ENCODE peak calls at places on chromosome 15, in ten cellular contexts. One of them, this sample, is unnamed.

GRCh38 chr15:60869851-60870250 is 359.3 kb downstream of the RORA start:
- DNase-seq in Right ventricle myocardium superior: no peak
- DNase-seq in CD8-positive, alpha-beta memory T cell: no peak
- DNase-seq in amniotic epithelial cell: no peak
- DNase-seq in activated CD4-positive, alpha-beta memory T cell treated with anti-CD3 and anti-CD28 coated beads, Interleukin-2, amount 10 ng/mL, durations not matched to agents 7 days and 5 days: no peak
- DNase-seq in IMR-90: no peak
- DNase-seq in fibroblast of lung: no peak
- DNase-seq in NCI-H146: no peak
- DNase-seq in mucosa of descending colon: no peak
- DNase-seq in body of pancreas: no peak
- DNase-seq in this sample: no peak

GRCh38 chr15:90354986-90355385 is 2.9 kb downstream of the ZNF774 start:
- DNase-seq in mucosa of descending colon: no peak
- DNase-seq in amniotic epithelial cell: no peak
- DNase-seq in NCI-H146: no peak
- DNase-seq in CD8-positive, alpha-beta memory T cell: no peak
- DNase-seq in body of pancreas: no peak
- DNase-seq in fibroblast of lung: no peak
- DNase-seq in Right ventricle myocardium superior: no peak
- DNase-seq in IMR-90: no peak
- DNase-seq in activated CD4-positive, alpha-beta memory T cell treated with anti-CD3 and anti-CD28 coated beads, Interleukin-2, amount 10 ng/mL, durations not matched to agents 7 days and 5 days: no peak
- DNase-seq in this sample: no peak

GRCh38 chr15:57251941-57252340 is 124.4 kb upstream of the CGNL1 start:
- DNase-seq in NCI-H146: no peak
- DNase-seq in activated CD4-positive, alpha-beta memory T cell treated with anti-CD3 and anti-CD28 coated beads, Interleukin-2, amount 10 ng/mL, durations not matched to agents 7 days and 5 days: no peak
- DNase-seq in CD8-positive, alpha-beta memory T cell: no peak
- DNase-seq in Right ventricle myocardium superior: no peak
- DNase-seq in amniotic epithelial cell: peak; percentile 63
- DNase-seq in fibroblast of lung: peak; percentile 25
- DNase-seq in IMR-90: peak; percentile 60
- DNase-seq in mucosa of descending colon: no peak
- DNase-seq in body of pancreas: no peak
- DNase-seq in this sample: no peak

GRCh38 chr15:89332446-89332845 is 2.2 kb downstream of the POLG start:
- DNase-seq in IMR-90: peak; percentile 10
- DNase-seq in activated CD4-positive, alpha-beta memory T cell treated with anti-CD3 and anti-CD28 coated beads, Interleukin-2, amount 10 ng/mL, durations not matched to agents 7 days and 5 days: no peak
- DNase-seq in amniotic epithelial cell: peak; percentile 13
- DNase-seq in CD8-positive, alpha-beta memory T cell: no peak
- DNase-seq in mucosa of descending colon: no peak
- DNase-seq in fibroblast of lung: peak; percentile 17
- DNase-seq in NCI-H146: no peak
- DNase-seq in Right ventricle myocardium superior: no peak
- DNase-seq in body of pancreas: no peak
- DNase-seq in this sample: no peak

GRCh38 chr15:60507596-60508424 is 28.9 kb upstream of the ICE2 start:
- DNase-seq in IMR-90: peak; percentile 77
- DNase-seq in Right ventricle myocardium superior: no peak
- DNase-seq in mucosa of descending colon: no peak
- DNase-seq in amniotic epithelial cell: peak; percentile 58
- DNase-seq in body of pancreas: peak; percentile 62
- DNase-seq in CD8-positive, alpha-beta memory T cell: peak; percentile 69
- DNase-seq in activated CD4-positive, alpha-beta memory T cell treated with anti-CD3 and anti-CD28 coated beads, Interleukin-2, amount 10 ng/mL, durations not matched to agents 7 days and 5 days: peak; percentile 61
- DNase-seq in NCI-H146: peak; percentile 22
- DNase-seq in fibroblast of lung: peak; percentile 78
- DNase-seq in this sample: no peak

GRCh38 chr15:73120269-73120668 is 68.0 kb downstream of the NEO1 start:
- DNase-seq in mucosa of descending colon: no peak
- DNase-seq in CD8-positive, alpha-beta memory T cell: no peak
- DNase-seq in NCI-H146: no peak
- DNase-seq in Right ventricle myocardium superior: no peak
- DNase-seq in activated CD4-positive, alpha-beta memory T cell treated with anti-CD3 and anti-CD28 coated beads, Interleukin-2, amount 10 ng/mL, durations not matched to agents 7 days and 5 days: no peak
- DNase-seq in IMR-90: no peak
- DNase-seq in amniotic epithelial cell: no peak
- DNase-seq in fibroblast of lung: no peak
- DNase-seq in body of pancreas: no peak
- DNase-seq in this sample: no peak

GRCh38 chr15:62821384-62822131 is 221.0 kb upstream of the TPM1 start:
- DNase-seq in CD8-positive, alpha-beta memory T cell: no peak
- DNase-seq in fibroblast of lung: no peak
- DNase-seq in NCI-H146: no peak
- DNase-seq in Right ventricle myocardium superior: no peak
- DNase-seq in mucosa of descending colon: no peak
- DNase-seq in body of pancreas: peak; percentile 73
- DNase-seq in amniotic epithelial cell: no peak
- DNase-seq in activated CD4-positive, alpha-beta memory T cell treated with anti-CD3 and anti-CD28 coated beads, Interleukin-2, amount 10 ng/mL, durations not matched to agents 7 days and 5 days: no peak
- DNase-seq in IMR-90: no peak
- DNase-seq in this sample: no peak

GRCh38 chr15:85024509-85025336 is 43.1 kb downstream of the PDE8A start:
- DNase-seq in fibroblast of lung: peak; percentile 42
- DNase-seq in amniotic epithelial cell: peak; percentile 64
- DNase-seq in NCI-H146: no peak
- DNase-seq in activated CD4-positive, alpha-beta memory T cell treated with anti-CD3 and anti-CD28 coated beads, Interleukin-2, amount 10 ng/mL, durations not matched to agents 7 days and 5 days: no peak
- DNase-seq in IMR-90: peak; percentile 62
- DNase-seq in mucosa of descending colon: no peak
- DNase-seq in CD8-positive, alpha-beta memory T cell: no peak
- DNase-seq in Right ventricle myocardium superior: no peak
- DNase-seq in body of pancreas: no peak
- DNase-seq in this sample: no peak

GRCh38 chr15:85620321-85621044 is 174.2 kb downstream of the KLHL25 start:
- DNase-seq in Right ventricle myocardium superior: no peak
- DNase-seq in fibroblast of lung: peak; percentile 75
- DNase-seq in activated CD4-positive, alpha-beta memory T cell treated with anti-CD3 and anti-CD28 coated beads, Interleukin-2, amount 10 ng/mL, durations not matched to agents 7 days and 5 days: no peak
- DNase-seq in amniotic epithelial cell: peak; percentile 62
- DNase-seq in NCI-H146: no peak
- DNase-seq in CD8-positive, alpha-beta memory T cell: no peak
- DNase-seq in IMR-90: peak; percentile 73
- DNase-seq in body of pancreas: no peak
- DNase-seq in mucosa of descending colon: no peak
- DNase-seq in this sample: no peak

GRCh38 chr15:49255966-49256759 is 86.1 kb downstream of the GALK2 start:
- DNase-seq in fibroblast of lung: peak; percentile 91
- DNase-seq in mucosa of descending colon: no peak
- DNase-seq in amniotic epithelial cell: no peak
- DNase-seq in IMR-90: peak; percentile 78
- DNase-seq in body of pancreas: no peak
- DNase-seq in activated CD4-positive, alpha-beta memory T cell treated with anti-CD3 and anti-CD28 coated beads, Interleukin-2, amount 10 ng/mL, durations not matched to agents 7 days and 5 days: no peak
- DNase-seq in NCI-H146: peak; percentile 49
- DNase-seq in CD8-positive, alpha-beta memory T cell: no peak
- DNase-seq in Right ventricle myocardium superior: no peak
- DNase-seq in this sample: no peak

GRCh38 chr15:88894348-88894818 is 961 bp downstream of the HAPLN3 start:
- DNase-seq in activated CD4-positive, alpha-beta memory T cell treated with anti-CD3 and anti-CD28 coated beads, Interleukin-2, amount 10 ng/mL, durations not matched to agents 7 days and 5 days: peak; percentile 88
- DNase-seq in mucosa of descending colon: peak; percentile 81
- DNase-seq in Right ventricle myocardium superior: peak; percentile 66
- DNase-seq in CD8-positive, alpha-beta memory T cell: peak; percentile 84
- DNase-seq in NCI-H146: peak; percentile 3
- DNase-seq in fibroblast of lung: peak; percentile 34
- DNase-seq in IMR-90: no peak
- DNase-seq in amniotic epithelial cell: no peak
- DNase-seq in body of pancreas: peak; percentile 69
- DNase-seq in this sample: peak; percentile 61

GRCh38 chr15:66931768-66932633 is 133.4 kb upstream of the SMAD3 start:
- DNase-seq in IMR-90: peak; percentile 63
- DNase-seq in NCI-H146: no peak
- DNase-seq in amniotic epithelial cell: peak; percentile 65
- DNase-seq in body of pancreas: peak; percentile 75
- DNase-seq in CD8-positive, alpha-beta memory T cell: no peak
- DNase-seq in Right ventricle myocardium superior: no peak
- DNase-seq in fibroblast of lung: peak; percentile 34
- DNase-seq in activated CD4-positive, alpha-beta memory T cell treated with anti-CD3 and anti-CD28 coated beads, Interleukin-2, amount 10 ng/mL, durations not matched to agents 7 days and 5 days: no peak
- DNase-seq in mucosa of descending colon: peak; percentile 78
- DNase-seq in this sample: no peak

GRCh38 chr15:82870727-82871576 is 61.5 kb downstream of the WHAMM start:
- DNase-seq in CD8-positive, alpha-beta memory T cell: no peak
- DNase-seq in activated CD4-positive, alpha-beta memory T cell treated with anti-CD3 and anti-CD28 coated beads, Interleukin-2, amount 10 ng/mL, durations not matched to agents 7 days and 5 days: no peak
- DNase-seq in Right ventricle myocardium superior: no peak
- DNase-seq in amniotic epithelial cell: no peak
- DNase-seq in body of pancreas: no peak
- DNase-seq in NCI-H146: no peak
- DNase-seq in IMR-90: no peak
- DNase-seq in mucosa of descending colon: no peak
- DNase-seq in fibroblast of lung: no peak
- DNase-seq in this sample: no peak

GRCh38 chr15:32856753-32857152 is 138.9 kb downstream of the GREM1 start:
- DNase-seq in mucosa of descending colon: no peak
- DNase-seq in Right ventricle myocardium superior: no peak
- DNase-seq in IMR-90: peak; percentile 81
- DNase-seq in CD8-positive, alpha-beta memory T cell: no peak
- DNase-seq in amniotic epithelial cell: peak; percentile 92
- DNase-seq in fibroblast of lung: no peak
- DNase-seq in body of pancreas: no peak
- DNase-seq in NCI-H146: no peak
- DNase-seq in activated CD4-positive, alpha-beta memory T cell treated with anti-CD3 and anti-CD28 coated beads, Interleukin-2, amount 10 ng/mL, durations not matched to agents 7 days and 5 days: no peak
- DNase-seq in this sample: no peak

GRCh38 chr15:76299786-76300185 is 11.5 kb downstream of the ETFA start:
- DNase-seq in body of pancreas: no peak
- DNase-seq in fibroblast of lung: no peak
- DNase-seq in amniotic epithelial cell: no peak
- DNase-seq in activated CD4-positive, alpha-beta memory T cell treated with anti-CD3 and anti-CD28 coated beads, Interleukin-2, amount 10 ng/mL, durations not matched to agents 7 days and 5 days: no peak
- DNase-seq in IMR-90: no peak
- DNase-seq in mucosa of descending colon: no peak
- DNase-seq in Right ventricle myocardium superior: no peak
- DNase-seq in CD8-positive, alpha-beta memory T cell: no peak
- DNase-seq in NCI-H146: no peak
- DNase-seq in this sample: no peak

GRCh38 chr15:76533060-76533955 is 196.7 kb downstream of the ISL2 start:
- DNase-seq in activated CD4-positive, alpha-beta memory T cell treated with anti-CD3 and anti-CD28 coated beads, Interleukin-2, amount 10 ng/mL, durations not matched to agents 7 days and 5 days: no peak
- DNase-seq in mucosa of descending colon: no peak
- DNase-seq in Right ventricle myocardium superior: no peak
- DNase-seq in NCI-H146: no peak
- DNase-seq in amniotic epithelial cell: peak; percentile 74
- DNase-seq in fibroblast of lung: peak; percentile 75
- DNase-seq in CD8-positive, alpha-beta memory T cell: no peak
- DNase-seq in IMR-90: peak; percentile 2
- DNase-seq in body of pancreas: no peak
- DNase-seq in this sample: no peak

GRCh38 chr15:63040954-63041353 is 1.6 kb upstream of the TPM1 start:
- DNase-seq in CD8-positive, alpha-beta memory T cell: no peak
- DNase-seq in NCI-H146: no peak
- DNase-seq in Right ventricle myocardium superior: no peak
- DNase-seq in mucosa of descending colon: no peak
- DNase-seq in fibroblast of lung: no peak
- DNase-seq in amniotic epithelial cell: no peak
- DNase-seq in IMR-90: no peak
- DNase-seq in activated CD4-positive, alpha-beta memory T cell treated with anti-CD3 and anti-CD28 coated beads, Interleukin-2, amount 10 ng/mL, durations not matched to agents 7 days and 5 days: no peak
- DNase-seq in body of pancreas: peak; percentile 40
- DNase-seq in this sample: no peak

GRCh38 chr15:45425135-45425534 is 46.8 kb upstream of the GATM start:
- DNase-seq in Right ventricle myocardium superior: no peak
- DNase-seq in NCI-H146: no peak
- DNase-seq in IMR-90: peak; percentile 65
- DNase-seq in amniotic epithelial cell: peak; percentile 40
- DNase-seq in body of pancreas: no peak
- DNase-seq in mucosa of descending colon: no peak
- DNase-seq in activated CD4-positive, alpha-beta memory T cell treated with anti-CD3 and anti-CD28 coated beads, Interleukin-2, amount 10 ng/mL, durations not matched to agents 7 days and 5 days: no peak
- DNase-seq in fibroblast of lung: no peak
- DNase-seq in CD8-positive, alpha-beta memory T cell: no peak
- DNase-seq in this sample: no peak

GRCh38 chr15:91853968-91854943 is 748 bp downstream of the SLCO3A1 start:
- DNase-seq in Right ventricle myocardium superior: peak; percentile 70
- DNase-seq in IMR-90: no peak
- DNase-seq in fibroblast of lung: peak; percentile 10
- DNase-seq in body of pancreas: peak; percentile 45
- DNase-seq in activated CD4-positive, alpha-beta memory T cell treated with anti-CD3 and anti-CD28 coated beads, Interleukin-2, amount 10 ng/mL, durations not matched to agents 7 days and 5 days: peak; percentile 58
- DNase-seq in CD8-positive, alpha-beta memory T cell: peak; percentile 35
- DNase-seq in NCI-H146: peak; percentile 57
- DNase-seq in amniotic epithelial cell: no peak
- DNase-seq in mucosa of descending colon: peak; percentile 73
- DNase-seq in this sample: no peak

GRCh38 chr15:80920271-80920699 is 69.3 kb downstream of the MESD start:
- DNase-seq in Right ventricle myocardium superior: no peak
- DNase-seq in NCI-H146: no peak
- DNase-seq in body of pancreas: no peak
- DNase-seq in activated CD4-positive, alpha-beta memory T cell treated with anti-CD3 and anti-CD28 coated beads, Interleukin-2, amount 10 ng/mL, durations not matched to agents 7 days and 5 days: peak; percentile 48
- DNase-seq in CD8-positive, alpha-beta memory T cell: no peak
- DNase-seq in IMR-90: no peak
- DNase-seq in fibroblast of lung: no peak
- DNase-seq in amniotic epithelial cell: no peak
- DNase-seq in mucosa of descending colon: no peak
- DNase-seq in this sample: no peak

GRCh38 chr15:60479711-60480110 is 769 bp upstream of the ICE2 start:
- DNase-seq in fibroblast of lung: no peak
- DNase-seq in CD8-positive, alpha-beta memory T cell: no peak
- DNase-seq in IMR-90: no peak
- DNase-seq in Right ventricle myocardium superior: no peak
- DNase-seq in NCI-H146: peak; percentile 5
- DNase-seq in mucosa of descending colon: no peak
- DNase-seq in body of pancreas: no peak
- DNase-seq in activated CD4-positive, alpha-beta memory T cell treated with anti-CD3 and anti-CD28 coated beads, Interleukin-2, amount 10 ng/mL, durations not matched to agents 7 days and 5 days: peak; percentile 25
- DNase-seq in amniotic epithelial cell: no peak
- DNase-seq in this sample: no peak

GRCh38 chr15:68552344-68552743 is 26.4 kb upstream of the CORO2B start:
- DNase-seq in IMR-90: no peak
- DNase-seq in mucosa of descending colon: no peak
- DNase-seq in activated CD4-positive, alpha-beta memory T cell treated with anti-CD3 and anti-CD28 coated beads, Interleukin-2, amount 10 ng/mL, durations not matched to agents 7 days and 5 days: no peak
- DNase-seq in CD8-positive, alpha-beta memory T cell: no peak
- DNase-seq in Right ventricle myocardium superior: no peak
- DNase-seq in body of pancreas: no peak
- DNase-seq in amniotic epithelial cell: no peak
- DNase-seq in fibroblast of lung: no peak
- DNase-seq in NCI-H146: peak; percentile 9
- DNase-seq in this sample: no peak

GRCh38 chr15:76565366-76565765 is 228.8 kb downstream of the ISL2 start:
- DNase-seq in activated CD4-positive, alpha-beta memory T cell treated with anti-CD3 and anti-CD28 coated beads, Interleukin-2, amount 10 ng/mL, durations not matched to agents 7 days and 5 days: no peak
- DNase-seq in amniotic epithelial cell: peak; percentile 23
- DNase-seq in IMR-90: peak; percentile 10
- DNase-seq in fibroblast of lung: peak; percentile 3
- DNase-seq in CD8-positive, alpha-beta memory T cell: no peak
- DNase-seq in Right ventricle myocardium superior: no peak
- DNase-seq in body of pancreas: no peak
- DNase-seq in mucosa of descending colon: no peak
- DNase-seq in NCI-H146: no peak
- DNase-seq in this sample: no peak

GRCh38 chr15:56249080-56249479 is 5.4 kb upstream of the RFX7 start:
- DNase-seq in amniotic epithelial cell: peak; percentile 64
- DNase-seq in mucosa of descending colon: no peak
- DNase-seq in IMR-90: peak; percentile 58
- DNase-seq in NCI-H146: peak; percentile 53
- DNase-seq in CD8-positive, alpha-beta memory T cell: no peak
- DNase-seq in fibroblast of lung: peak; percentile 68
- DNase-seq in activated CD4-positive, alpha-beta memory T cell treated with anti-CD3 and anti-CD28 coated beads, Interleukin-2, amount 10 ng/mL, durations not matched to agents 7 days and 5 days: no peak
- DNase-seq in body of pancreas: peak; percentile 13
- DNase-seq in Right ventricle myocardium superior: no peak
- DNase-seq in this sample: no peak

GRCh38 chr15:91889143-91889815 is 35.8 kb downstream of the SLCO3A1 start:
- DNase-seq in activated CD4-positive, alpha-beta memory T cell treated with anti-CD3 and anti-CD28 coated beads, Interleukin-2, amount 10 ng/mL, durations not matched to agents 7 days and 5 days: no peak
- DNase-seq in Right ventricle myocardium superior: no peak
- DNase-seq in mucosa of descending colon: no peak
- DNase-seq in CD8-positive, alpha-beta memory T cell: no peak
- DNase-seq in amniotic epithelial cell: no peak
- DNase-seq in fibroblast of lung: no peak
- DNase-seq in NCI-H146: no peak
- DNase-seq in body of pancreas: no peak
- DNase-seq in IMR-90: no peak
- DNase-seq in this sample: no peak

GRCh38 chr15:72338617-72339321 is 18.8 kb upstream of the CELF6 start:
- DNase-seq in amniotic epithelial cell: peak; percentile 93
- DNase-seq in mucosa of descending colon: no peak
- DNase-seq in NCI-H146: no peak
- DNase-seq in body of pancreas: no peak
- DNase-seq in IMR-90: peak; percentile 93
- DNase-seq in Right ventricle myocardium superior: no peak
- DNase-seq in fibroblast of lung: peak; percentile 98
- DNase-seq in CD8-positive, alpha-beta memory T cell: no peak
- DNase-seq in activated CD4-positive, alpha-beta memory T cell treated with anti-CD3 and anti-CD28 coated beads, Interleukin-2, amount 10 ng/mL, durations not matched to agents 7 days and 5 days: no peak
- DNase-seq in this sample: no peak

GRCh38 chr15:33022629-33023028 is 171.9 kb downstream of the FMN1 start:
- DNase-seq in amniotic epithelial cell: no peak
- DNase-seq in CD8-positive, alpha-beta memory T cell: no peak
- DNase-seq in activated CD4-positive, alpha-beta memory T cell treated with anti-CD3 and anti-CD28 coated beads, Interleukin-2, amount 10 ng/mL, durations not matched to agents 7 days and 5 days: no peak
- DNase-seq in IMR-90: peak; percentile 70
- DNase-seq in fibroblast of lung: peak; percentile 78
- DNase-seq in Right ventricle myocardium superior: peak; percentile 90
- DNase-seq in NCI-H146: no peak
- DNase-seq in mucosa of descending colon: no peak
- DNase-seq in body of pancreas: peak; percentile 36
- DNase-seq in this sample: no peak

GRCh38 chr15:49421991-49422390 is 1.1 kb upstream of the FGF7 start:
- DNase-seq in amniotic epithelial cell: peak; percentile 71
- DNase-seq in Right ventricle myocardium superior: peak; percentile 78
- DNase-seq in activated CD4-positive, alpha-beta memory T cell treated with anti-CD3 and anti-CD28 coated beads, Interleukin-2, amount 10 ng/mL, durations not matched to agents 7 days and 5 days: peak; percentile 35
- DNase-seq in IMR-90: peak; percentile 81
- DNase-seq in NCI-H146: peak; percentile 30
- DNase-seq in CD8-positive, alpha-beta memory T cell: peak; percentile 43
- DNase-seq in body of pancreas: peak; percentile 51
- DNase-seq in fibroblast of lung: peak; percentile 88
- DNase-seq in mucosa of descending colon: no peak
- DNase-seq in this sample: no peak

This sample was measured in GM12892.